ENCODE peak calls at places on chromosomes 3 and 15, in nine cellular contexts. O, V, K, W, F, T, N, H and L are unnamed samples.

GRCh38 chr3:177810162-177810623 is 612.9 kb upstream of the TBL1XR1 start:
- DNase-seq in K (no peak), N (no peak), F (no peak), H (no peak), T (no peak), W (no peak), O (no peak), V (no peak), L (no peak)

GRCh38 chr3:52385157-52385556 is 59.7 kb downstream of the SEMA3G start:
- DNase-seq in V (no peak), O (no peak), N (no peak), T (no peak), K (no peak), F (no peak), W (no peak), H (no peak), L (no peak)

GRCh38 chr3:155737844-155738460 is 6.9 kb downstream of the PLCH1 start:
- DNase-seq in W (no peak), V (no peak), N (peak; percentile 87), T (no peak), K (no peak), F (no peak), H (no peak), O (peak; percentile 79), L (no peak)

GRCh38 chr15:49421991-49422390 is 1.1 kb upstream of the FGF7 start:
- DNase-seq in K (no peak), W (peak; percentile 73), T (no peak), V (peak; percentile 55), H (peak; percentile 35), N (peak; percentile 37), O (peak; percentile 56), F (peak; percentile 37), L (no peak)

GRCh38 chr3:42489116-42489936 is 13.1 kb upstream of the VIPR1 start:
- DNase-seq in W (no peak), O (no peak), V (no peak), T (no peak), H (no peak), F (no peak), N (peak; percentile 18), K (no peak), L (no peak)

GRCh38 chr15:73593278-73594074 is 39.7 kb downstream of the NPTN start:
- DNase-seq in O (no peak), H (no peak), F (no peak), K (no peak), V (peak; percentile 59), W (no peak), N (peak; percentile 69), T (no peak), L (no peak)

GRCh38 chr3:172355836-172356235 is 92.4 kb downstream of the GHSR start:
- DNase-seq in N (peak; percentile 48), K (no peak), F (no peak), W (peak; percentile 50), H (no peak), V (no peak), O (no peak), T (no peak), L (no peak)

GRCh38 chr3:104316118-104316517 is 1050.6 kb upstream of the ALCAM start:
- DNase-seq in F (no peak), K (no peak), T (no peak), H (no peak), W (no peak), V (no peak), N (no peak), O (no peak), L (no peak)

GRCh38 chr3:101070260-101071121 is 77.3 kb upstream of the ABI3BP start:
- DNase-seq in O (peak; percentile 86), N (peak; percentile 74), T (peak; percentile 66), H (peak; percentile 23), K (no peak), W (peak; percentile 43), F (peak; percentile 79), V (peak; percentile 61), L (peak; percentile 5)

DNA sequence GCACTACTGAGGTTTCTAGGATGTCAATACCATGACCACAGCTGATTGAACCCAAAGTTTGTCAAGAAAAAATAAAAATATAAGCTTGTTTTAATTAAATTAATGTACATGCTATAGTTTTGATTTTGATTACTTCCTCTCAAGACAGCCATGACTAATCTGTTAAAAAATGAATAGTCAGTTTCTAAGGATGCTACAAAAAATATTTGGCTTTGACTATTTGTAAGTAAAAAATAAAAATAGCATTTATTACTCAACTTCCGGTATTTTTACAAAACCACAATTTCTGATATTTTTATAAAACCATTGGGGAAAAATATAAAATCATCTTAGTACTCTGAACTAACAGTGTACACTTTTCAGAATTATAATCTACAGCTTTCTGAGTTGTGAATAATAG is 12.1 kb upstream of the TEX9 start:
- DNase-seq in T (no peak), F (no peak), O (no peak), N (no peak), V (no peak), K (no peak), W (no peak), H (no peak), L (no peak)
- H3K27ac ChIP-seq in T (no peak overlapping the region), F (no peak overlapping the region), O (no peak overlapping the region), N (no peak overlapping the region), V (no peak overlapping the region), K (no peak overlapping the region), W (no peak overlapping the region), H (no peak overlapping the region), L (no peak overlapping the region)

DNA sequence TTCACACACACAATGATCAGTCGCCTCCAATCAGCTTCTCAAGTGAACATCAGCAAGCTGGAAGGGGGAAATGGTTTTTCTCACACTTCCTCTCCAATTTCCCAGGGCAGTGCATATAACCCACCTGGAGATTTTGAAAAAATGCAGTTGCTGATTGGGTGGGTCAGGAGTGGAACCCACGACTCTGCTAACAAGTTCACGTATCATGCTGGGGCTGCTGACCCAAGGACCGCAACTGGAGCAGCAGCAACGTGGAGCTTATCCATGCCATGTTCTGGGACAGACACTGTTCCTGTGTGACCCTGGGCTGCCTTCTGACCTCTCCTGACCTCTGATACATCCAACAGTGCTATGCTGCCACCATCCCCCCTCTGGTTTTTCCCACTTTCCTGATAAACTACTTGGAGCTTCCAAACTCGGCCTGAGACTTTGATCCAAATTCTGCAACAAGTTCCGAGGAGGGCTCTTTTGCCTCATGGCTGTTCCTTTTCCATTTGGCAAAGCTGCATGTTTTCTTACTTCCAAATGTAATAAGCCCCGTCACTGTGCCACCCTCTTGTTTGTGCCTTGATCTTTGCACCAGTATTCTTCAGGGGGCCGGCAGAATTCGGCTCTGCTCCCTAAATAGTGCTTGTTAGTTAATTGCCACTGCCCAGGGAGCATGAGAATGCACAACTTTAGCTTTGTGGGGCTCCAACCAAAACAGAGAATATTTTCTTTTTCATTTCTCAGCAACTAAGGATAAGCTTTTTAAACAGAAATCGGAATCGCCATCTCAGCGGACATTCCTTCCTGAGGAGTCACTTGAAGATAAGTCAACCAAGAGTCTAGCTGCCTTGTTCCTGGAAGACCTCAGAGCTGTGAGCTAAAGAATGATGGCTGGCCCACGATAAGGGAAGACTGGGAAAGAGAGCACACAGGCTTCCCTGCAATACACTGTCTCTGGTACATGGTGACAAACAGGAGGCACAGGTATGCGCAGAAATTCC is 106.3 kb downstream of the LRIG1 start:
- DNase-seq in V (no peak), W (no peak), K (peak; percentile 85), T (no peak), O (peak; percentile 43), F (peak; percentile 78), N (peak; percentile 9), H (no peak), L (no peak)
- H3K27ac ChIP-seq in V (peak overlapping the region; percentile 71), W (no peak overlapping the region), K (peak overlapping the region; percentile 81), T (no peak overlapping the region), O (peak overlapping the region; percentile 75), F (peak overlapping the region; percentile 24), N (peak overlapping the region; percentile 38), H (peak overlapping the region; percentile 48), L (no peak overlapping the region)

GRCh38 chr15:66931768-66932633 is 133.4 kb upstream of the SMAD3 start:
- DNase-seq in T (no peak), V (no peak), K (peak; percentile 30), N (peak; percentile 78), O (peak; percentile 59), H (no peak), W (no peak), F (no peak), L (no peak)
- H3K27ac ChIP-seq in T (no peak overlapping the region), V (peak overlapping the region; percentile 43), K (no peak overlapping the region), N (peak overlapping the region; percentile 85), O (no peak overlapping the region), H (no peak overlapping the region), W (no peak overlapping the region), F (no peak overlapping the region), L (no peak overlapping the region)

GRCh38 chr15:36372968-36373367 is 206.5 kb upstream of the CDIN1 start:
- DNase-seq in N (no peak), K (no peak), H (no peak), W (no peak), O (no peak), F (no peak), V (no peak), T (no peak), L (no peak)
- H3K27ac ChIP-seq in N (no peak overlapping the region), K (no peak overlapping the region), H (no peak overlapping the region), W (no peak overlapping the region), O (no peak overlapping the region), F (no peak overlapping the region), V (no peak overlapping the region), T (no peak overlapping the region), L (no peak overlapping the region)

GRCh38 chr3:50671331-50671730 is 3.4 kb upstream of the DOCK3 start:
- DNase-seq in N (no peak), W (no peak), K (no peak), T (no peak), O (peak; percentile 2), F (no peak), H (no peak), V (no peak), L (no peak)
- H3K27ac ChIP-seq in N (no peak overlapping the region), W (no peak overlapping the region), K (no peak overlapping the region), T (no peak overlapping the region), O (no peak overlapping the region), F (no peak overlapping the region), H (no peak overlapping the region), V (no peak overlapping the region), L (no peak overlapping the region)

DNA sequence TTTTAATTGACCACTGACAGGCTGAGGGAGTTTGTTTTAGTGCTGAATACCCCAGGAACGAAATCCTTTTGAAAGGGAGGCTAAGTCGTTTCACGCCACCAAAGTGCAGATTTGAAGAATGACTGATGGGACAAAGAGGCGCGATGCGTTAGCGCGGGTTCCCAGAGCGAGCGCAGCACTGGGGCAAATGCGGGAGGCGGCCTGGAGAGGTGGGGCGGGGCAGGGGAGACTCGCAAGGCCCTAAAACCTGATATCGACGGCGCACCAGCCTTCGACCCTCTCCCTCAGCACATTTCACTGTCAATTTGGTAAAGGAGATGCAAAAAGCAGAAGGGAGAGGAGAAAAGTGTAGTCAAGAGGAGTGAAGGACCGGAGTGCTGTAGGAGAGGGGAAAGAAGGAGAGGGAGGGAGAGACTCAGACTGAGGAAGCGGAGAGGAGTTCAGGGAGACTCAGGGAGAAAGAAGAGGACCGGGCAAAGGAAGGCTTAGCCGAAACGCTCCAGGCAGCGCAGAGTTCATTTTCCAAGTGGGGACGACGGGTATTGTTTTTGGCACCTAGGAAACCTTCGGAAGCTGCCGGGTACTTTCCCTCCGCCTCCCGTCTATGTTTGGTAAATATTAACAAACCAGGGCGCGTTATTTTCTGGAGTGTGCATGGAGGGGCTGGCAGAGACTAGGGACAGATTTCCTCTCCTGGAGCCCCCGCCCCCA is 3.8 kb upstream of the FOXB1 start:
- DNase-seq in V (no peak), W (no peak), T (no peak), H (no peak), N (no peak), F (no peak), O (no peak), K (no peak), L (no peak)
- H3K27ac ChIP-seq in V (no peak overlapping the region), W (no peak overlapping the region), T (no peak overlapping the region), H (no peak overlapping the region), N (no peak overlapping the region), F (no peak overlapping the region), O (no peak overlapping the region), K (no peak overlapping the region), L (no peak overlapping the region)